ENCODE peak calls at places on chromosomes 6 and 20, in eight cellular contexts. M is heart left ventricle, I is tibial nerve, A is ovary, L is tibial artery, S is HL-60, J is lower lobe of right lung, V is RWPE1. N is an unnamed sample.

GRCh38 chr6:38434051-38434450 is 205.7 kb downstream of the BTBD9 start:
- DNase-seq in M (no peak), V (no peak), I (no peak), J (no peak), A (no peak), S (no peak), L (no peak), N (no peak)

GRCh38 chr6:150150821-150151646 is 8.2 kb downstream of the PPP1R14C start:
- DNase-seq in M (no peak), J (no peak), V (no peak), S (peak), I (no peak), L (no peak), A (no peak), N (no peak)

GRCh38 chr20:51750037-51750769 is 18.0 kb downstream of the ATP9A start:
- DNase-seq in V (peak), S (no peak), L (peak), M (peak), A (peak), J (peak), I (peak), N (peak)

GRCh38 chr6:127516676-127517273 is 2.4 kb downstream of the MTCL3 start:
- DNase-seq in L (no peak), S (peak), V (peak), M (no peak), I (peak), J (no peak), A (no peak), N (no peak)

GRCh38 chr6:166578536-166579233 is 7.8 kb downstream of the RAMACL start:
- DNase-seq in S (no peak), M (no peak), V (no peak), L (no peak), J (no peak), A (no peak), I (no peak), N (no peak)

GRCh38 chr6:39091163-39091562 is 23.8 kb downstream of the SAYSD1 start:
- DNase-seq in I (no peak), J (no peak), S (no peak), L (no peak), M (no peak), A (no peak), V (peak), N (no peak)

GRCh38 chr6:12232339-12232738 is 57.8 kb upstream of the EDN1 start:
- DNase-seq in M (no peak), S (no peak), L (no peak), A (no peak), I (no peak), V (no peak), J (no peak), N (no peak)

GRCh38 chr6:139821669-139822223 is 447.3 kb upstream of the CITED2 start:
- DNase-seq in M (no peak), A (no peak), S (no peak), V (no peak), I (no peak), L (no peak), J (no peak), N (no peak)

GRCh38 chr6:6780231-6780630 is 191.7 kb downstream of the LY86 start:
- DNase-seq in S (no peak), I (no peak), V (no peak), J (no peak), M (no peak), L (no peak), A (no peak), N (no peak)

GRCh38 chr6:149032599-149033405 is 284.7 kb upstream of the TAB2 start:
- DNase-seq in I (no peak), M (no peak), S (no peak), L (no peak), V (peak), A (peak), J (no peak), N (no peak)

GRCh38 chr6:53604623-53605190 is 59.8 kb upstream of the GCLC start:
- DNase-seq in I (no peak), V (no peak), S (no peak), A (no peak), L (no peak), M (no peak), J (no peak), N (no peak)

GRCh38 chr6:118844915-118845314 is 49.0 kb upstream of the ASF1A start:
- DNase-seq in M (no peak), S (no peak), L (no peak), J (no peak), V (no peak), I (no peak), A (no peak), N (no peak)

GRCh38 chr20:53986037-53986436 is 84.4 kb downstream of the BCAS1 start:
- DNase-seq in S (no peak), V (no peak), I (no peak), M (no peak), A (no peak), L (no peak), J (no peak), N (no peak)

GRCh38 chr6:109441069-109441816 is 719 bp downstream of the SMPD2 start:
- DNase-seq in J (peak), I (peak), L (peak), S (peak), A (peak), V (peak), M (peak), N (no peak)
- TF ChIP-seq CTCF in J (no peak), I (no peak), L (peak), S (no peak), A (no peak), V (peak), M (no peak), N (no peak)

GRCh38 chr6:88605271-88605670 is 358.1 kb downstream of the RNGTT start:
- DNase-seq in A (no peak), L (no peak), I (no peak), S (no peak), M (no peak), V (no peak), J (no peak), N (no peak)

GRCh38 chr6:88614306-88614877 is 349.0 kb downstream of the RNGTT start:
- DNase-seq in V (no peak), S (no peak), M (no peak), J (no peak), A (no peak), L (no peak), I (no peak), N (no peak)

GRCh38 chr6:88612631-88613030 is 350.8 kb downstream of the RNGTT start:
- DNase-seq in I (no peak), A (no peak), M (no peak), L (no peak), J (no peak), V (no peak), S (no peak), N (no peak)

GRCh38 chr6:88611721-88612120 is 351.7 kb downstream of the RNGTT start:
- DNase-seq in J (no peak), A (no peak), S (no peak), M (no peak), V (no peak), I (no peak), L (no peak), N (no peak)

DNA sequence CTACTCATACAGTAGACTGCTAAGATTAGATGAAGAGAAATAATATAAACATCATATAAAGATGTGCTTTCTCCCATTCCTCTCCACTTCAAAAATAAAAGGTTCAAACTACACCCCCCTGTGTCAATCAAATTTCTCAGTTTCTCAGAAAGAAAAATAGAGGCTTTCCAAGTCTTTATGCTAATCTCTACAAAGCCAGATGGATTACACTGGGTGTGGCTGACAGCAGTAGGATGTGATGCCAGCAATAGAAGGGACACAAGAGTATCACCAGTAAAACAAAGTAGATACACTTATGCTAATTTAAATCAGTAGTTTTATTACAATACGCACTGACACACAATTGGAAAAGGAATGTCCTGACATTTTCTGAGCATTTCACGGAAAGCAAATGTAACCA is 353.4 kb downstream of the RNGTT start:
- DNase-seq in M (no peak), A (no peak), J (no peak), S (no peak), I (no peak), V (no peak), L (no peak), N (no peak)
- H3K27ac ChIP-seq in M (no peak), A (no peak), J (no peak), S (no peak), I (no peak), V (no peak), L (no peak), N (no peak)

GRCh38 chr6:89375427-89375868 is 22.9 kb upstream of the UBE2J1 start:
- DNase-seq in M (peak), S (peak), J (peak), A (no peak), I (no peak), V (no peak), L (no peak), N (no peak)
- TF ChIP-seq CTCF in M (no peak), S (peak), J (peak), A (no peak), I (no peak), V (no peak), L (no peak), N (no peak)

GRCh38 chr6:4606681-4607025 is 169.6 kb upstream of the CDYL start:
- DNase-seq in A (no peak), M (no peak), J (no peak), L (no peak), I (no peak), V (no peak), S (no peak), N (no peak)
- H3K27ac ChIP-seq in A (no peak), M (no peak), J (no peak), L (peak), I (peak), V (peak), S (no peak), N (no peak)

GRCh38 chr6:151317995-151318365 is 73.4 kb downstream of the ZBTB2 start:
- DNase-seq in S (no peak), V (no peak), J (no peak), L (no peak), M (no peak), I (no peak), A (no peak), N (no peak)

GRCh38 chr6:151322570-151322969 is 68.8 kb downstream of the ZBTB2 start:
- DNase-seq in V (no peak), M (no peak), S (no peak), A (no peak), I (no peak), L (no peak), J (no peak), N (no peak)

GRCh38 chr6:151317206-151317994 is 74.0 kb downstream of the ZBTB2 start:
- DNase-seq in M (no peak), V (peak), L (no peak), I (no peak), A (no peak), S (no peak), J (no peak), N (no peak)

GRCh38 chr6:151321438-151321837 is 69.9 kb downstream of the ZBTB2 start:
- DNase-seq in L (no peak), S (no peak), V (no peak), M (no peak), I (no peak), A (no peak), J (no peak), N (no peak)

DNA sequence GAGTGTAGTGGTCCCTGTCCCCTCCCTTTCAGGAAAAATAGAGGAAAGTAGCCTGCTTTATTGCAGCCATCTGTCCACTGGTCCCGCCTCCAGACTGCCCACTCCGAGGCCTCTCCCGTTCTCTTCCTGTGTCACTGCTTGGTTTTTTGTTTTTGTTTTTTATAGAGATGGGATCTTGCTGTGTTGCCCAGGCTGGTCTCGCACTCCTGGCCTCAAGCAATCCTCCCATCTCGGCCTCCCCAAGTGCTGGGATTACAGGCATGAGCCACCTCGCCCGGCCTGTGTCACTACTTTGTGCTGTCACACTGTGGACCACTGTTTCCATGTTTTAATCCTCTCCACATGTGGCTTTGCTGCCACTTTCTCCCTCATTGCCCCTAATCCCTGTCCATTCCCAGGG is 71.2 kb downstream of the ZBTB2 start:
- DNase-seq in V (no peak), M (no peak), S (no peak), J (no peak), L (no peak), I (no peak), A (no peak), N (no peak)
- TF ChIP-seq CTCF in V (no peak), M (no peak), S (no peak), J (no peak), L (no peak), I (no peak), A (no peak), N (no peak)

N was measured in coronary artery.